ENCODE peak calls at places on chromosomes 11 and 22, in nine cellular contexts. I, R, Z, F, B, H, L, O and K are unnamed samples.

GRCh38 chr11:128582496-128583366 is 4.6 kb downstream of the ETS1 start:
- DNase-seq in I (no peak), R (peak), Z (peak), F (peak), B (peak), H (no peak), L (peak), O (peak), K (no peak)

GRCh38 chr11:34343153-34343552 is 14.7 kb downstream of the ABTB2 start:
- DNase-seq in I (no peak), R (no peak), Z (no peak), F (peak), B (peak), H (no peak), L (peak), O (peak), K (no peak)

GRCh38 chr22:20405291-20405930 is 11.5 kb downstream of the ZNF74 start:
- DNase-seq in I (no peak), R (no peak), Z (peak), F (no peak), B (no peak), H (no peak), L (no peak), O (no peak), K (no peak)

GRCh38 chr22:46062971-46063631 is 86.1 kb upstream of the WNT7B start:
- DNase-seq in I (no peak), R (no peak), Z (no peak), F (no peak), B (no peak), H (no peak), L (no peak), O (no peak), K (no peak)

GRCh38 chr11:17352925-17353227 is 1.3 kb downstream of the NCR3LG1 start:
- DNase-seq in I (peak), R (no peak), Z (peak), F (peak), B (no peak), H (no peak), L (peak), O (peak), K (no peak)

GRCh38 chr11:76680517-76681425 is 10.2 kb upstream of the LRRC32 start:
- DNase-seq in I (peak), R (peak), Z (peak), F (peak), B (no peak), H (peak), L (peak), O (peak), K (peak)

GRCh38 chr11:46912526-46913150 is 5.7 kb downstream of the LRP4 start:
- DNase-seq in I (no peak), R (no peak), Z (no peak), F (no peak), B (no peak), H (no peak), L (no peak), O (no peak), K (no peak)

GRCh38 chr11:134014502-134014901 is 54.4 kb upstream of the JAM3 start:
- DNase-seq in I (no peak), R (no peak), Z (no peak), F (no peak), B (no peak), H (no peak), L (no peak), O (no peak), K (no peak)

GRCh38 chr11:126332221-126332711 is 23.2 kb upstream of the ST3GAL4 start:
- DNase-seq in I (no peak), R (peak), Z (peak), F (peak), B (no peak), H (no peak), L (peak), O (peak), K (no peak)

GRCh38 chr11:118608268-118609214 is 1.1 kb downstream of the PHLDB1 start:
- DNase-seq in I (peak), R (peak), Z (peak), F (peak), B (no peak), H (no peak), L (peak), O (peak), K (peak)

GRCh38 chr22:31588970-31589675 is 72.9 kb downstream of the PISD start:
- DNase-seq in I (no peak), R (no peak), Z (no peak), F (peak), B (no peak), H (no peak), L (no peak), O (no peak), K (no peak)

GRCh38 chr11:102284008-102284407 is 33.3 kb upstream of the BIRC3 start:
- DNase-seq in I (no peak), R (no peak), Z (no peak), F (no peak), B (no peak), H (no peak), L (no peak), O (no peak), K (no peak)

GRCh38 chr11:32671051-32671450 is 87.4 kb downstream of the EIF3M start:
- DNase-seq in I (no peak), R (no peak), Z (no peak), F (no peak), B (no peak), H (no peak), L (no peak), O (no peak), K (no peak)

GRCh38 chr11:91219501-91219900 is 996.7 kb upstream of the CHORDC1 start:
- DNase-seq in I (no peak), R (peak), Z (no peak), F (peak), B (no peak), H (no peak), L (no peak), O (peak), K (no peak)

GRCh38 chr22:23072911-23073491 is 2.7 kb downstream of the GNAZ start:
- DNase-seq in I (no peak), R (no peak), Z (no peak), F (peak), B (no peak), H (no peak), L (no peak), O (no peak), K (no peak)

GRCh38 chr11:115676768-115677167 is 172.6 kb upstream of the CADM1 start:
- DNase-seq in I (no peak), R (no peak), Z (peak), F (peak), B (no peak), H (no peak), L (no peak), O (peak), K (no peak)

GRCh38 chr22:47407626-47408025 is 645.2 kb downstream of the TBC1D22A start:
- DNase-seq in I (no peak), R (no peak), Z (no peak), F (no peak), B (no peak), H (no peak), L (no peak), O (no peak), K (no peak)

GRCh38 chr11:69542314-69543168 is 61.1 kb downstream of the LINC01488 start:
- DNase-seq in I (no peak), R (no peak), Z (no peak), F (no peak), B (no peak), H (no peak), L (peak), O (no peak), K (no peak)

GRCh38 chr22:42857845-42858481 is 890 bp upstream of the ARFGAP3 start:
- DNase-seq in I (no peak), R (no peak), Z (no peak), F (no peak), B (no peak), H (no peak), L (no peak), O (no peak), K (no peak)